ENCODE peak calls at places on chromosomes 13 and 19, in eight cellular contexts. H is uterus, C is retinal pigment epithelial cell, Q is thoracic aorta, A is endodermal cell, B is ovary, N is testis, V is tibial artery. R is an unnamed sample.

GRCh38 chr19:5099822-5100221 is 130.9 kb downstream of the KDM4B start:
- DNase-seq in H (no peak), C (no peak), Q (no peak), A (no peak), B (no peak), N (no peak), V (no peak), R (no peak)

GRCh38 chr13:112510002-112510780 is 77.8 kb downstream of the TUBGCP3 start:
- DNase-seq in H (no peak), C (peak; percentile 22), Q (no peak), A (peak; percentile 83), B (no peak), N (peak; percentile 54), V (no peak), R (no peak)

GRCh38 chr13:23579072-23579885 is 9.1 kb downstream of the TNFRSF19 start:
- DNase-seq in H (peak; percentile 90), C (peak; percentile 46), Q (peak; percentile 39), A (peak; percentile 98), B (peak; percentile 96), N (peak; percentile 96), V (peak; percentile 84), R (peak; percentile 82)

GRCh38 chr19:53982611-53983010 is 8.8 kb upstream of the CACNG6 start:
- DNase-seq in H (peak; percentile 22), C (no peak), Q (no peak), A (peak; percentile 71), B (no peak), N (peak; percentile 47), V (peak; percentile 26), R (no peak)

GRCh38 chr13:46914341-46914740 is 17.5 kb upstream of the HTR2A start:
- DNase-seq in H (no peak), C (peak; percentile 96), Q (no peak), A (no peak), B (no peak), N (no peak), V (no peak), R (no peak)

GRCh38 chr13:80562423-80562822 is 221.5 kb upstream of the SPRY2 start:
- DNase-seq in H (no peak), C (no peak), Q (no peak), A (no peak), B (no peak), N (no peak), V (no peak), R (no peak)

GRCh38 chr19:3707868-3708206 is 347 bp upstream of the TJP3 start:
- DNase-seq in H (no peak), C (no peak), Q (no peak), A (no peak), B (no peak), N (no peak), V (no peak), R (no peak)

GRCh38 chr19:16289594-16289993 is 35.0 kb upstream of the KLF2 start:
- DNase-seq in H (no peak), C (no peak), Q (no peak), A (no peak), B (no peak), N (no peak), V (no peak), R (no peak)

DNA sequence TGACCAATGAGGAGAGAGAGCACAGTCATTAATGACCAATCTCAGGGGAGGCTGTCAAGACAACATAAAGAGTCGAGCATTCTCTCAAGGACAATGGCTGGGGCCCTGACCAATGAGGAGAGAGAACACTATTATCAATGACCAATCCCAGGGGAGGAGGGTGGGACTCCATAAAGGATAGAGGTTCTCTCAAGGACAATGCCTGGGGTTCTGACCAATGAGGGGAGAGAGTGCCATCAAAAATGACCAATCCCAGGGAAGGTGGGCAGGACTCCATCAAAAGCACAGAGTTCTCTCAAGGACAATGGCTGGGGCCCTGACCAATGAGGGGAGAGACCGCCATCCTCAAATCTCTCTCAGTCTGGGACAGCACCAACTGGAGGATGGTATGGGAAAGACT is 3.3 kb upstream of the KLK11 start:
- DNase-seq in H (no peak), C (no peak), Q (no peak), A (peak; percentile 66), B (no peak), N (peak; percentile 76), V (no peak), R (no peak)
- TF ChIP-seq CTCF in H (no peak), C (no peak), Q (no peak), A (no peak), B (no peak), N (no peak), V (no peak), R (no peak)

GRCh38 chr19:45092747-45093678 is at the start of gene PPP1R37:
- DNase-seq in H (peak; percentile 91), C (peak; percentile 95), Q (peak; percentile 75), A (peak; percentile 97), B (peak; percentile 96), N (peak; percentile 97), V (peak; percentile 93), R (peak; percentile 61)
- TF ChIP-seq CTCF in H (peak; percentile 21), C (no peak), Q (peak; percentile 47), A (peak; percentile 65), B (no peak), N (peak; percentile 15), V (peak; percentile 47), R (peak; percentile 17)

GRCh38 chr13:101258071-101258470 is 158.2 kb downstream of the NALCN start:
- DNase-seq in H (no peak), C (peak; percentile 32), Q (no peak), A (peak; percentile 77), B (no peak), N (no peak), V (no peak), R (no peak)
- TF ChIP-seq CTCF in H (no peak), C (no peak), Q (no peak), A (no peak), B (no peak), N (no peak), V (no peak), R (no peak)

GRCh38 chr13:101785858-101786257 is 333.4 kb downstream of the ITGBL1 start:
- DNase-seq in H (no peak), C (no peak), Q (no peak), A (peak; percentile 85), B (no peak), N (peak; percentile 58), V (no peak), R (no peak)
- TF ChIP-seq CTCF in H (no peak), C (peak; percentile 73), Q (no peak), A (peak; percentile 84), B (no peak), N (no peak), V (no peak), R (no peak)

GRCh38 chr13:41944229-41944628 is 16.7 kb downstream of the VWA8 start:
- DNase-seq in H (no peak), C (no peak), Q (no peak), A (no peak), B (no peak), N (no peak), V (no peak), R (no peak)

GRCh38 chr13:41944635-41945401 is 16.1 kb downstream of the VWA8 start:
- DNase-seq in H (no peak), C (no peak), Q (no peak), A (no peak), B (no peak), N (no peak), V (no peak), R (no peak)

GRCh38 chr13:41941174-41941573 is 19.7 kb downstream of the VWA8 start:
- DNase-seq in H (no peak), C (no peak), Q (no peak), A (no peak), B (no peak), N (no peak), V (no peak), R (no peak)

GRCh38 chr13:41939403-41939802 is 21.5 kb downstream of the VWA8 start:
- DNase-seq in H (no peak), C (no peak), Q (no peak), A (no peak), B (no peak), N (no peak), V (no peak), R (no peak)

GRCh38 chr13:41942462-41943094 is 18.3 kb downstream of the VWA8 start:
- DNase-seq in H (no peak), C (no peak), Q (no peak), A (peak; percentile 75), B (no peak), N (no peak), V (no peak), R (no peak)
- TF ChIP-seq CTCF in H (no peak), C (peak; percentile 52), Q (no peak), A (peak; percentile 70), B (no peak), N (no peak), V (no peak), R (no peak)

GRCh38 chr13:95002126-95002525 is 289.8 kb upstream of the SOX21 start:
- DNase-seq in H (no peak), C (no peak), Q (no peak), A (no peak), B (no peak), N (no peak), V (no peak), R (no peak)
- TF ChIP-seq CTCF in H (no peak), C (no peak), Q (no peak), A (peak; percentile 43), B (no peak), N (no peak), V (no peak), R (no peak)

GRCh38 chr19:12497032-12497431 is 12.4 kb upstream of the ZNF709 start:
- DNase-seq in H (no peak), C (no peak), Q (no peak), A (no peak), B (no peak), N (no peak), V (no peak), R (no peak)

GRCh38 chr19:12494260-12494860 is 9.7 kb upstream of the ZNF709 start:
- DNase-seq in H (no peak), C (no peak), Q (no peak), A (no peak), B (no peak), N (no peak), V (no peak), R (no peak)

GRCh38 chr19:12496480-12496879 is 11.9 kb upstream of the ZNF709 start:
- DNase-seq in H (no peak), C (no peak), Q (no peak), A (no peak), B (no peak), N (no peak), V (no peak), R (no peak)

DNA sequence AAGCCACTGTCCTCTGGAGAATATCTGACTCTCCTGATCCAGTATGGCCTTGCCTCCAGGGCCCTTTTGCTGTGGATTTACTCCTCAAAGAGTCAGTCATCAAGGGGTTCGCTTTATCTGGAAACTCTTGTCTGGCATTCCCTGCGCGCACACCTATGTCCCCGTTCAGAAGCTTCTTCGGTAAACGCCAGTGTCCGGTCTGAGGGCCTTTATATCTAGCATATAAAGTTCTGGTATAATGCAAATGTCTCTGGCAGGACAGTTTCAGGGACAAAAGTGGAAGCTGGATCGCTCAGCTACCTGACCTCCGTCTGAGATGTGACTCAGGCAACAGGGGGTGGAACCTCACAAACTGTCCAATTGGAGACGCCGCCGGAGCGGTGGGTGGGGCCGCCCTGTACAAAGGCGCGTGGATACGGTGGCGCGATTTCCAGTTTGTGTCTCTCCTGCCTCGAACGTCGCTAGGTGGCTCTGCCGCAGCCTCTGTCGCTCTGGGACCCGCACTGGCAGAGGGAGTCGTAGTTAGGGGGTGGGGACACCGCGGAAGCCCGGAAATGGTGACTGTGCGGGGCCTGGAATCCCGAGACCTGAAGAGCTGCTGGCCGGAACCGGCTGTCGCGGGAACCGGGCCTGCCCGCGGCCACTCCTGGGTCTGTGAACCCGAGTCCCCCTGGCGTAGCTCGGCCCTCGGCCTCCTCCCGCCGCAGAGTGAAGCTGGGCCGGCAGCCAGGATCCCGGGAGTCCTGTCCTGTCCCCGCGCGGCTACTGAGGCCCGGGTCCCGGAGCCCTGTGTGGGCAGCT is 10.6 kb upstream of the ZNF709 start:
- DNase-seq in H (peak; percentile 92), C (peak; percentile 62), Q (peak; percentile 88), A (peak; percentile 97), B (peak; percentile 89), N (peak; percentile 97), V (peak; percentile 96), R (peak; percentile 90)
- TF ChIP-seq CTCF in H (peak; percentile 45), C (peak; percentile 43), Q (peak; percentile 34), A (peak; percentile 68), B (peak; percentile 47), N (peak; percentile 10), V (no peak), R (no peak)